ENCODE peak calls at places on chromosomes 16 and 17, in ten cellular contexts. P is GM12891, N is HCT116, E is uterus, H is adrenal gland, A is ovary, T is stomach, J is endothelial cell of umbilical vein, D is gastrocnemius medialis, O is IMR-90. W is an unnamed sample.

GRCh38 chr17:48121921-48122650 is 14.5 kb downstream of the SNX11 start:
- DNase-seq in N (no peak), H (no peak), T (no peak), O (no peak), D (no peak), J (no peak), E (no peak), A (no peak), P (no peak), W (no peak)

GRCh38 chr16:60740033-60740696 is 1296.1 kb downstream of the CDH8 start:
- DNase-seq in E (no peak), H (no peak), T (no peak), A (no peak), N (no peak), O (no peak), D (no peak), P (no peak), J (no peak), W (no peak)

GRCh38 chr16:25372716-25373115 is 115.1 kb upstream of the ZKSCAN2 start:
- DNase-seq in O (no peak), H (no peak), A (no peak), E (no peak), N (no peak), T (no peak), D (no peak), P (no peak), J (no peak), W (no peak)

GRCh38 chr17:74037320-74037719 is 166.2 kb upstream of the RPL38 start:
- DNase-seq in A (no peak), H (no peak), O (no peak), D (no peak), N (no peak), P (no peak), T (no peak), J (no peak), E (no peak), W (no peak)

GRCh38 chr17:50872710-50873424 is 6.7 kb upstream of the TOB1 start:
- DNase-seq in A (no peak), P (no peak), E (no peak), D (peak; percentile 62), J (no peak), N (no peak), T (peak; percentile 48), O (peak; percentile 25), H (no peak), W (no peak)

GRCh38 chr16:12062343-12063003 is 85.9 kb downstream of the SNX29 start:
- DNase-seq in T (peak; percentile 54), P (no peak), D (peak; percentile 71), O (peak; percentile 72), J (peak; percentile 48), A (no peak), N (peak; percentile 4), H (peak; percentile 81), E (peak; percentile 54), W (peak; percentile 83)

GRCh38 chr16:53372942-53373871 is 61.1 kb upstream of the RBL2 start:
- DNase-seq in O (no peak), N (peak; percentile 35), E (no peak), J (no peak), T (peak; percentile 85), D (no peak), P (peak; percentile 43), A (no peak), H (no peak), W (no peak)

GRCh38 chr16:77585852-77586251 is 136.5 kb upstream of the NUDT7 start:
- DNase-seq in T (no peak), P (no peak), N (peak; percentile 50), H (no peak), D (no peak), A (no peak), J (peak; percentile 94), O (peak; percentile 19), E (no peak), W (peak; percentile 56)

GRCh38 chr16:70740919-70741778 is 55.3 kb upstream of the MTSS2 start:
- DNase-seq in A (no peak), H (no peak), O (peak; percentile 87), D (no peak), J (peak; percentile 12), T (no peak), N (no peak), E (peak; percentile 70), P (no peak), W (no peak)

GRCh38 chr16:87492721-87493554 is at the start of gene ZCCHC14:
- DNase-seq in E (peak; percentile 99), T (peak; percentile 99), P (peak; percentile 99), A (peak; percentile 100), H (peak; percentile 99), D (peak; percentile 99), J (peak; percentile 99), O (peak; percentile 98), N (peak; percentile 98), W (peak; percentile 98)
- TF ChIP-seq POLR2A in E (peak; percentile 92), T (no peak), P (no peak), A (peak; percentile 69), H (no peak), D (peak; percentile 89), J (peak; percentile 73), O (peak; percentile 54), N (peak; percentile 35), W (peak; percentile 87)

GRCh38 chr16:47492428-47493357 is 31.6 kb downstream of the PHKB start:
- DNase-seq in D (peak; percentile 68), O (peak; percentile 23), H (peak; percentile 74), E (peak; percentile 58), N (no peak), T (peak; percentile 47), J (no peak), P (no peak), A (peak; percentile 37), W (no peak)
- TF ChIP-seq POLR2A in D (peak; percentile 27), O (no peak), H (no peak), E (peak; percentile 41), N (no peak), T (no peak), J (no peak), P (no peak), A (no peak), W (no peak)

DNA sequence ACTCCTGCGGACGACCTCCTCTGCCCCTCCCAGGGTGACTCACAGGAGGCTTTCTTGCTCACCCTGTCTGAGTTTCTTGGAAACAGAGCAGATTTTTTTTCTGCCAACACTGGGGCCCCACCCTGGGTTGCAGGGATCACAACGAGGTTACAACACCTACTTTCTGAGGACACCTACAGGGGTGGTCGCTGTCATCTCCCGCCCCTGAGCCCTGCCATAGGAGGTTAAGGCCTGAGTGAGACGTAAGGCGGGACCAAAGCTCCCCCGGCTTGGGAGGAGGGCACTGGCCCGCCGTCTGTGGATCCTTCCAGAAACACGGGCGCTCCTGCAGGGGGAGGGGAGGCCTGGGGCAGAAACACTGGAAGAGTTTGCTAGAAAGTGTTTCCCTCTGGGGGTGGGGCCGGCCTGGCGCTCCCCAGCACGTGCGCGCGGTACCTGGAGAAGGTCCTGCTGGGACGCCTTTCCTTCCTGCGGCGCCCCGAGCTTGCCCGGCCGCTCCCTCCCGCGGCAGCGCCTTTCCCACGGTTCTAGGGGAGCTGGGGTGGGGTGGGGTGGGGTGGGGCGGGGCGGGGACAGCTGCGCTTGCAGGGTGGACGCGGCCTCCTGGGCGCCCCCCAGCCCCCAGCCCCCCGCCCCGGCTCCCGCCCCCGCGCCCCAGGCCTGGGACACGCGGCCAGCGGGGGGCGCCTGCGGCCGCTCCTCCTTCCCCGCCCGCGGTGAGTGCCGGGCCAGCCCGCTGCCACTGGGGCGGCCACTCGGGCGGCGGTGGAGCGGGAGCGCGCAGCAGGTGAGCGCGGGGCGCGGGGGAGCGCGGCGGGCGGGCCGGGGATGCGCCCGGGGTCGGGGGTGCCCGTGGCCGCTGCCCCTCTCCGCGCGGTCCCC is 20.7 kb upstream of the ADCY7 start:
- DNase-seq in A (peak; percentile 75), E (no peak), P (peak; percentile 86), D (no peak), O (peak; percentile 45), T (peak; percentile 55), H (peak; percentile 35), N (peak; percentile 39), J (peak; percentile 16), W (peak; percentile 82)
- TF ChIP-seq POLR2A in A (no peak), E (no peak), P (no peak), D (no peak), O (no peak), T (no peak), H (no peak), N (no peak), J (no peak), W (no peak)

DNA sequence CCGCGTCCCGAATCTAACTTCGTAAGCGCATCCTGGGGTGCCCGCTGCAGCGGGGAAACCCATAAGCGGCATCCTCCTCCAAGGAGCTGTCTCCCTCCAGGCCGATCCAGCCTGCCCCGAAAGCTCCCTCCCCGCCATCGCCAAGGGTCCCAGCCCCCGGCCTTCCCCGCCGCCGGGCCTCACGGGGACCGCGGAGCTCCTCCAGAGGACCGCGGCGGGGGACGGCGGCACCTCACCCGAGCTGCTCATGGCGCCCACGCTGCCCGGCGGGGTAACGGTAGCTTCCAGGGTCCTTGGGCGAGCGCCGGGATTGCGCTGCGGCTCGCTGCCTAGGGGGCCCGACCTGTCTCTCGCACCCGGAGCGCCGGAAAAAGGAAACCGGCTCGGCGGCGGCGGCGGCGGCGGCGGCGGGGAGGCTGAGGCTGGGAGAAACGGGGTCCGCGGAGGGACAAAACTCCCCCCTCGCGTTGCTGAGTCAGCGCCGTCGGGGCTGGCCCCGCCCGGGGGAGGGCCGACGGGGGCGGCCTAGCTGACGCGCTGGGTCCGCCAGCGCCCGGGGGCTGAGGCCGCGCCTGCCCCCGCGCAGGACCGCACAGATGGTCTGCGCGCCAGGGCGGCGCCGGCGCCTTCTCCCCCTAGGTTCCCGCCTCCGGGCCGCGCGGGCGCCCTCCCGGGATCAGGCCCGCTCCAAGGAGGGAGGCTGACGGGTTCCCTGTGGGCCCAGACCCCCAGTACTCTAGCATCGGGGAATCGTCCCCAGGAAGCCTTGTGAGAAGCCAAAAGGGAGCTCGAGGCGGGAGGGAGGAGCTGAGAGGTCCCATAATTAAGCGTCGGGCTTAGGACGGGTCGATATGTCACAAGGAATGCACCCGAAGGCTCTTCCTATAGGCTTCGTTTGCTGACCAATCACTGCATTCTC is at the start of gene BLMH:
- DNase-seq in O (peak; percentile 77), N (no peak), P (peak; percentile 91), A (peak; percentile 90), T (peak; percentile 76), H (peak; percentile 72), D (peak; percentile 32), E (peak; percentile 87), J (peak; percentile 86), W (peak; percentile 70)
- TF ChIP-seq POLR2A in O (peak; percentile 67), N (peak; percentile 72), P (no peak), A (peak; percentile 44), T (no peak), H (peak; percentile 76), D (peak; percentile 59), E (peak; percentile 77), J (peak; percentile 94), W (peak; percentile 68)

GRCh38 chr16:67229906-67230808 is 3.2 kb downstream of the TMEM208 start:
- DNase-seq in O (no peak), H (no peak), N (no peak), T (no peak), D (no peak), A (no peak), J (no peak), E (no peak), P (no peak), W (no peak)
- TF ChIP-seq POLR2A in O (no peak), H (no peak), N (no peak), T (no peak), D (no peak), A (no peak), J (no peak), E (no peak), P (peak; percentile 27), W (no peak)